ENCODE peak calls at places on chromosomes 13 and 19, in nine cellular contexts. One of them, this sample, is unnamed.

GRCh38 chr13:98349731-98350305 is 172.7 kb upstream of the RNF113B start:
- DNase-seq in tibial nerve: no peak
- DNase-seq in sigmoid colon: no peak
- DNase-seq in stomach: peak; percentile 44
- DNase-seq in H1: peak; percentile 70
- DNase-seq in A549: peak; percentile 7
- DNase-seq in transverse colon: peak; percentile 14
- DNase-seq in SK-N-SH: peak; percentile 24
- DNase-seq in K562: no peak
- DNase-seq in this sample: no peak

GRCh38 chr13:52808842-52809219 is 39.6 kb downstream of the PCDH8 start:
- DNase-seq in tibial nerve: no peak
- DNase-seq in sigmoid colon: no peak
- DNase-seq in stomach: no peak
- DNase-seq in H1: no peak
- DNase-seq in A549: no peak
- DNase-seq in transverse colon: no peak
- DNase-seq in SK-N-SH: no peak
- DNase-seq in K562: no peak
- DNase-seq in this sample: no peak

GRCh38 chr19:44745386-44745831 is 3.1 kb upstream of the BCL3 start:
- DNase-seq in tibial nerve: peak; percentile 61
- DNase-seq in sigmoid colon: peak; percentile 88
- DNase-seq in stomach: peak; percentile 57
- DNase-seq in H1: no peak
- DNase-seq in A549: peak; percentile 95
- DNase-seq in transverse colon: peak; percentile 82
- DNase-seq in SK-N-SH: no peak
- DNase-seq in K562: no peak
- DNase-seq in this sample: peak; percentile 90

GRCh38 chr19:7355151-7355845 is 6.6 kb downstream of the ARHGEF18 start:
- DNase-seq in tibial nerve: no peak
- DNase-seq in sigmoid colon: peak; percentile 92
- DNase-seq in stomach: no peak
- DNase-seq in H1: no peak
- DNase-seq in A549: no peak
- DNase-seq in transverse colon: peak; percentile 34
- DNase-seq in SK-N-SH: no peak
- DNase-seq in K562: no peak
- DNase-seq in this sample: no peak

GRCh38 chr13:111414341-111414740 is 93.9 kb downstream of the TEX29 start:
- DNase-seq in tibial nerve: no peak
- DNase-seq in sigmoid colon: peak; percentile 40
- DNase-seq in stomach: no peak
- DNase-seq in H1: no peak
- DNase-seq in A549: no peak
- DNase-seq in transverse colon: no peak
- DNase-seq in SK-N-SH: no peak
- DNase-seq in K562: no peak
- DNase-seq in this sample: no peak

GRCh38 chr13:34207334-34207733 is 389.4 kb downstream of the RFC3 start:
- DNase-seq in tibial nerve: no peak
- DNase-seq in sigmoid colon: no peak
- DNase-seq in stomach: no peak
- DNase-seq in H1: no peak
- DNase-seq in A549: peak; percentile 81
- DNase-seq in transverse colon: no peak
- DNase-seq in SK-N-SH: no peak
- DNase-seq in K562: no peak
- DNase-seq in this sample: no peak

GRCh38 chr13:95833713-95834112 is 156.8 kb downstream of the DNAJC3 start:
- DNase-seq in tibial nerve: no peak
- DNase-seq in sigmoid colon: no peak
- DNase-seq in stomach: no peak
- DNase-seq in H1: no peak
- DNase-seq in A549: peak; percentile 6
- DNase-seq in transverse colon: no peak
- DNase-seq in SK-N-SH: no peak
- DNase-seq in K562: no peak
- DNase-seq in this sample: no peak

GRCh38 chr13:41056996-41057711 is 4.2 kb upstream of the WBP4 start:
- DNase-seq in tibial nerve: no peak
- DNase-seq in sigmoid colon: no peak
- DNase-seq in stomach: no peak
- DNase-seq in H1: no peak
- DNase-seq in A549: no peak
- DNase-seq in transverse colon: no peak
- DNase-seq in SK-N-SH: no peak
- DNase-seq in K562: no peak
- DNase-seq in this sample: no peak

GRCh38 chr19:17049711-17050280 is 23.2 kb upstream of the CPAMD8 start:
- DNase-seq in tibial nerve: no peak
- DNase-seq in sigmoid colon: no peak
- DNase-seq in stomach: no peak
- DNase-seq in H1: no peak
- DNase-seq in A549: peak; percentile 16
- DNase-seq in transverse colon: peak; percentile 33
- DNase-seq in SK-N-SH: no peak
- DNase-seq in K562: no peak
- DNase-seq in this sample: no peak

GRCh38 chr19:49688531-49689132 is 762 bp upstream of the ADM5 start:
- DNase-seq in tibial nerve: no peak
- DNase-seq in sigmoid colon: no peak
- DNase-seq in stomach: no peak
- DNase-seq in H1: peak; percentile 76
- DNase-seq in A549: no peak
- DNase-seq in transverse colon: no peak
- DNase-seq in SK-N-SH: no peak
- DNase-seq in K562: no peak
- DNase-seq in this sample: peak; percentile 76

GRCh38 chr13:85575110-85575509 is 224.1 kb downstream of the SLITRK6 start:
- DNase-seq in tibial nerve: no peak
- DNase-seq in sigmoid colon: no peak
- DNase-seq in stomach: no peak
- DNase-seq in H1: no peak
- DNase-seq in A549: no peak
- DNase-seq in transverse colon: no peak
- DNase-seq in SK-N-SH: peak; percentile 42
- DNase-seq in K562: no peak
- DNase-seq in this sample: no peak

GRCh38 chr19:49997709-49998108 is 27.5 kb downstream of the VRK3 start:
- DNase-seq in tibial nerve: no peak
- DNase-seq in sigmoid colon: no peak
- DNase-seq in stomach: no peak
- DNase-seq in H1: peak; percentile 51
- DNase-seq in A549: peak; percentile 76
- DNase-seq in transverse colon: no peak
- DNase-seq in SK-N-SH: peak; percentile 78
- DNase-seq in K562: peak; percentile 83
- DNase-seq in this sample: no peak

GRCh38 chr19:14770944-14771839 is 7.2 kb downstream of the ADGRE2 start:
- DNase-seq in tibial nerve: no peak
- DNase-seq in sigmoid colon: no peak
- DNase-seq in stomach: no peak
- DNase-seq in H1: peak; percentile 23
- DNase-seq in A549: no peak
- DNase-seq in transverse colon: no peak
- DNase-seq in SK-N-SH: no peak
- DNase-seq in K562: no peak
- DNase-seq in this sample: peak; percentile 65

GRCh38 chr13:45231722-45232121 is 30.9 kb upstream of the KCTD4 start:
- DNase-seq in tibial nerve: no peak
- DNase-seq in sigmoid colon: no peak
- DNase-seq in stomach: no peak
- DNase-seq in H1: no peak
- DNase-seq in A549: no peak
- DNase-seq in transverse colon: no peak
- DNase-seq in SK-N-SH: peak; percentile 11
- DNase-seq in K562: peak; percentile 8
- DNase-seq in this sample: no peak

DNA sequence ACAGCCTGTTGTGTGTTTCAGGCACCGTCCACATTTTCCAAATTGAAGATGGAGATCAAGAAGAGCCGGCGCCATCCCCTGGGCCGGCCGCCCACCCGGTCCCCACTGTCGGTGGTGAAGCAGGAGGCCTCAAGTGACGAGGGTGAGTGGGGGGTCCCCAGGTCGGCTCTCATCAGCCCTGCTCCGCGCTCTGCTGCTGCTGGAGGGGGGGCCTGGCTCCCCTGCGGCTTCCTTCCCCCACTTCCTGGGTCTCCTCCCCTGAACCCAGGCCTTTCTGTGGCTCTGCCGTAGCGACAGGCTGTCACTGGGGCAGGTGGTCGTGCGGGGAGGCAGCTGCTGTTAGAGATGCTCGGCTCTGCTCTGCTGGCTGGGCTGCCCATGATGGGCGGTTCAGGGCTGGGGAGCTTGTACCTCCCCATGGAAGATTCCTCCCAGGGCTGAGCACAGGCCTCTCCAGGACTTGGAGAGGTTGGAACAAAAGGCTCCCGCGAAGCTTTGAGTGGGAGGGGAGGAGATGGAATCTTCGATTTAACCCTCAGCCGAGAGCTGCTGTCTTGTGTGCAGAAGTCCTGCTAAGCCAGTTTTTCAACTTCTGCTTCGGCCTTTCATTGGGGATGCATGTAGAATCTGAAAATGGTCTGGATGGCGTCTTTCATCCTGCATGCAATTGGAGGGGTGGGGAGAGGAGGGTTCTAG is 163.1 kb downstream of the KDM4B start:
- DNase-seq in tibial nerve: no peak
- DNase-seq in sigmoid colon: no peak
- DNase-seq in stomach: no peak
- DNase-seq in H1: no peak
- DNase-seq in A549: no peak
- DNase-seq in transverse colon: no peak
- DNase-seq in SK-N-SH: no peak
- DNase-seq in K562: no peak
- DNase-seq in this sample: no peak
- H3K4me3 ChIP-seq in tibial nerve: no peak overlapping the region
- H3K4me3 ChIP-seq in sigmoid colon: no peak overlapping the region
- H3K4me3 ChIP-seq in stomach: no peak overlapping the region
- H3K4me3 ChIP-seq in H1: no peak overlapping the region
- H3K4me3 ChIP-seq in A549: no peak overlapping the region
- H3K4me3 ChIP-seq in transverse colon: no peak overlapping the region
- H3K4me3 ChIP-seq in SK-N-SH: no peak overlapping the region
- H3K4me3 ChIP-seq in K562: no peak overlapping the region
- H3K4me3 ChIP-seq in this sample: no peak overlapping the region

DNA sequence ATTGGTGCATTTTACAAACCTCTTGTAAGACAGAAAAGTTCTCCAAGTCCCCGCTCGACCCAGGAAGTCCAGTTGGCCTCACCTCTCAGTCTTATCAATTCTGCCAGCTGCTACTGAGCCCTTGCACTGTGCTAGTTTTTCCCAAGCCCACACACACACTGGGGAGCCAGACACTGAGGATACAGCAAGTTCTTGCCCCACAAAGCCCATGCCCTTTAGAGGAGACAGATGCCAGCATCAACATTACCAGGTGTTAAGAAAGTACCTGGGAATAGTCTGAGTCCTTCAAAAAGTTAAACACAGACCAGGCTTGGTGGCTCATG is 175.0 kb downstream of the PTPRS start:
- DNase-seq in tibial nerve: no peak
- DNase-seq in sigmoid colon: no peak
- DNase-seq in stomach: no peak
- DNase-seq in H1: no peak
- DNase-seq in A549: no peak
- DNase-seq in transverse colon: no peak
- DNase-seq in SK-N-SH: no peak
- DNase-seq in K562: peak; percentile 67
- DNase-seq in this sample: no peak
- TF ChIP-seq EP300 in tibial nerve: no peak
- TF ChIP-seq EP300 in sigmoid colon: no peak
- TF ChIP-seq EP300 in stomach: no peak
- TF ChIP-seq EP300 in H1: no peak
- TF ChIP-seq EP300 in A549: no peak
- TF ChIP-seq EP300 in transverse colon: no peak
- TF ChIP-seq EP300 in SK-N-SH: no peak
- TF ChIP-seq EP300 in K562: peak; percentile 43
- TF ChIP-seq EP300 in this sample: no peak

DNA sequence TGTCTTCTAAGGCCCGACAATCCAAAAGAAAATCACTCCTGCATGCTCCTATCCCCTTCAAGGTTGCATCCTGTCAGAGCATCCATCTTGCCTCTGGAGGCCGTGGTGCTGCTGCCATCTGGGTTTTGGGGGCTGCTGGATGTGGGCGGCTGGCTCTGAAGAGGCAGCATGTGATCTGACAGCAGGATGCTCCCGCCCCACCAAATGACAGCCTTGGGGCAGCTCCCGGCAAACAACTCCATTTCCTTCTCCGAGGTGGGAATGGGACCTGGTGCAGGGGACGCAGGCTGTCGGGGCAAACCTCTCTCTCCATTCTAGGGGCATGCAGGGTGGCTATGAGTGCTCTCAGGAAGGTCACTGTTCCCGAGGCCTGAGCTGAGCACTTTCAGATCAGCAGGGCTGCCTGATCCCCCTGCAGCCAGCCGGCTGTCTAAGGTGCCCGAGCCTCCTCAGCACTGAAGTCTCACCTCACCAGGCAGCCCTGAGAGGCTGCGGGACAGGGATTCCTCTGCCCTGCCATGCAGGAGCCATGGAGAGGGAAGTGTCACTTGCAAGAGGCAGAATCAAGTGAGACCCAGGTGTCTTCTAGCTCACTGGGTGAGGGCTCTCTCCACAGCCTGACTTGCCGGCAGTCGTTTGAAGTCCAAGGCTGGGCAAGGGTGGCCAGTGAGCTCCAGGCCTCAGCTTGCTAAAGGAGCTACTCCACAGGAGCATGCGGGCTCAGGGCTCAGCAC is 28.8 kb downstream of the TSSK6 start:
- DNase-seq in tibial nerve: no peak
- DNase-seq in sigmoid colon: no peak
- DNase-seq in stomach: no peak
- DNase-seq in H1: no peak
- DNase-seq in A549: no peak
- DNase-seq in transverse colon: no peak
- DNase-seq in SK-N-SH: no peak
- DNase-seq in K562: no peak
- DNase-seq in this sample: no peak
- H3K4me3 ChIP-seq in tibial nerve: no peak overlapping the region
- H3K4me3 ChIP-seq in sigmoid colon: no peak overlapping the region
- H3K4me3 ChIP-seq in stomach: no peak overlapping the region
- H3K4me3 ChIP-seq in H1: no peak overlapping the region
- H3K4me3 ChIP-seq in A549: no peak overlapping the region
- H3K4me3 ChIP-seq in transverse colon: no peak overlapping the region
- H3K4me3 ChIP-seq in SK-N-SH: no peak overlapping the region
- H3K4me3 ChIP-seq in K562: no peak overlapping the region
- H3K4me3 ChIP-seq in this sample: no peak overlapping the region

GRCh38 chr19:2337329-2337707 is 8.8 kb downstream of the SPPL2B start:
- DNase-seq in tibial nerve: peak; percentile 35
- DNase-seq in sigmoid colon: no peak
- DNase-seq in stomach: no peak
- DNase-seq in H1: peak; percentile 77
- DNase-seq in A549: no peak
- DNase-seq in transverse colon: no peak
- DNase-seq in SK-N-SH: peak; percentile 69
- DNase-seq in K562: no peak
- DNase-seq in this sample: no peak
- TF ChIP-seq EP300 in tibial nerve: no peak
- TF ChIP-seq EP300 in sigmoid colon: no peak
- TF ChIP-seq EP300 in stomach: no peak
- TF ChIP-seq EP300 in H1: no peak
- TF ChIP-seq EP300 in A549: no peak
- TF ChIP-seq EP300 in transverse colon: no peak
- TF ChIP-seq EP300 in SK-N-SH: no peak
- TF ChIP-seq EP300 in K562: no peak
- TF ChIP-seq EP300 in this sample: no peak